ENCODE peak calls at places on chromosome 22, in eight cellular contexts. I, E, V, Y, R, C, O and X are unnamed samples.

GRCh38 chr22:50611341-50612060 is 10.9 kb downstream of the MAPK8IP2 start:
- DNase-seq in Y (no peak), R (no peak), I (no peak), E (no peak), O (no peak), V (no peak), C (no peak), X (no peak)

GRCh38 chr22:37492428-37493344 is 6.5 kb upstream of the MFNG start:
- DNase-seq in V (peak; percentile 34), O (peak; percentile 37), I (no peak), E (peak; percentile 63), R (no peak), C (peak; percentile 51), Y (no peak), X (peak; percentile 58)

GRCh38 chr22:41620646-41621098 is at the start of gene DESI1:
- DNase-seq in O (no peak), R (no peak), V (no peak), E (no peak), C (peak; percentile 32), Y (no peak), I (peak; percentile 40), X (no peak)

GRCh38 chr22:43131773-43132501 is 11.3 kb downstream of the MCAT start:
- DNase-seq in O (no peak), E (no peak), C (no peak), V (no peak), Y (no peak), R (no peak), I (no peak), X (peak; percentile 84)

GRCh38 chr22:24969588-24970301 is 17.2 kb downstream of the KIAA1671 start:
- DNase-seq in R (no peak), Y (no peak), V (no peak), I (peak; percentile 50), O (peak; percentile 39), E (peak; percentile 48), C (no peak), X (peak; percentile 83)

GRCh38 chr22:26367402-26368245 is 61.4 kb upstream of the ASPHD2 start:
- DNase-seq in V (peak; percentile 54), E (peak; percentile 63), O (peak; percentile 32), R (peak; percentile 31), C (peak; percentile 36), I (peak; percentile 23), Y (no peak), X (no peak)

GRCh38 chr22:47084226-47084625 is 321.8 kb downstream of the TBC1D22A start:
- DNase-seq in R (no peak), V (no peak), Y (no peak), O (no peak), E (no peak), C (no peak), I (no peak), X (no peak)

GRCh38 chr22:46578824-46579561 is 41.2 kb upstream of the GRAMD4 start:
- DNase-seq in I (peak; percentile 83), R (no peak), C (no peak), O (no peak), V (no peak), Y (no peak), E (no peak), X (peak; percentile 71)

GRCh38 chr22:39296981-39297489 is 22.4 kb downstream of the RPL3 start:
- DNase-seq in R (no peak), C (no peak), E (no peak), Y (no peak), V (no peak), I (no peak), O (no peak), X (peak; percentile 75)

GRCh38 chr22:42905702-42906183 is 48.7 kb upstream of the ARFGAP3 start:
- DNase-seq in R (no peak), C (no peak), Y (no peak), I (peak; percentile 33), E (no peak), O (no peak), V (no peak), X (peak; percentile 59)

GRCh38 chr22:23353004-23353403 is 172.7 kb downstream of the BCR start:
- DNase-seq in O (no peak), Y (no peak), V (no peak), C (no peak), R (no peak), E (no peak), I (no peak), X (no peak)

GRCh38 chr22:20031732-20032406 is 11.0 kb downstream of the TANGO2 start:
- DNase-seq in V (peak; percentile 48), I (peak; percentile 53), E (no peak), C (no peak), Y (no peak), O (no peak), R (no peak), X (no peak)

GRCh38 chr22:46971141-46971775 is 208.8 kb downstream of the TBC1D22A start:
- DNase-seq in O (peak; percentile 37), I (no peak), Y (no peak), C (no peak), V (no peak), R (no peak), E (peak; percentile 35), X (peak; percentile 58)

GRCh38 chr22:18999416-18999815 is 63.3 kb upstream of the PRODH start:
- DNase-seq in C (no peak), Y (no peak), I (no peak), R (no peak), O (no peak), E (no peak), V (no peak), X (no peak)

GRCh38 chr22:38124236-38124974 is 13.9 kb upstream of the BAIAP2L2 start:
- DNase-seq in I (no peak), E (no peak), R (no peak), Y (no peak), C (no peak), O (no peak), V (no peak), X (no peak)

DNA sequence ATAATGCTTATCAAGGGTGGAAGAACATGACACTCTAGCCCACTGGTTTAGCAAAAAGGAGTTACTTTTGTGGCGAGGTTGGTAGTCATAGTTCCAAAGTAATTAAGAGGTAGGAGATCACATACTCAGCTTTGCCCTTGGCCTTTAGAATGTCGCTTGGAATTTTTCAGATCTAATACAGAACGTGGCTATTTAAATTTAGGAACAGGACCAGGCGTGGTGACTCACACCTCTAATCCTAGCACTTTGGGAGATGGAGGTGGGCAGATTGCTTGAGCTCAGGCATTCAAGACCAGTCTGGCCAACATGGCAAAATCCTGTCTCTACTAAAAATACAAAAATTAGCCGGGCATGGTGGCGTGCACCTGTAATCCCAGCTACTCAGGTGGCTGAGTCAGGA is 26.1 kb upstream of the ZNRF3 start:
- DNase-seq in Y (no peak), R (no peak), O (no peak), V (no peak), C (no peak), I (no peak), E (no peak), X (no peak)
- H3K4me3 ChIP-seq in Y (no peak overlapping the region), R (no peak overlapping the region), O (no peak overlapping the region), V (no peak overlapping the region), C (no peak overlapping the region), I (no peak overlapping the region), E (no peak overlapping the region), X (no peak overlapping the region)

GRCh38 chr22:16845881-16846280 is 20.7 kb upstream of the XKR3 start:
- DNase-seq in R (no peak), V (no peak), E (no peak), I (no peak), O (no peak), C (no peak), Y (no peak), X (no peak)
- H3K4me3 ChIP-seq in R (no peak overlapping the region), V (no peak overlapping the region), E (no peak overlapping the region), I (no peak overlapping the region), O (no peak overlapping the region), C (no peak overlapping the region), Y (no peak overlapping the region), X (no peak overlapping the region)

GRCh38 chr22:30876925-30877553 is 91.5 kb downstream of the MORC2 start:
- DNase-seq in R (no peak), Y (peak; percentile 69), O (no peak), V (no peak), C (no peak), I (no peak), E (peak; percentile 52), X (peak; percentile 88)
- H3K4me3 ChIP-seq in R (no peak overlapping the region), Y (no peak overlapping the region), O (no peak overlapping the region), V (no peak overlapping the region), C (no peak overlapping the region), I (no peak overlapping the region), E (no peak overlapping the region), X (no peak overlapping the region)

GRCh38 chr22:49567894-49568750 is 259.6 kb downstream of the BRD1 start:
- DNase-seq in C (no peak), I (no peak), R (no peak), O (no peak), V (no peak), E (no peak), Y (peak; percentile 25), X (peak; percentile 18)

GRCh38 chr22:49571326-49571725 is 256.3 kb downstream of the BRD1 start:
- DNase-seq in O (no peak), C (no peak), Y (peak; percentile 22), V (no peak), E (no peak), I (no peak), R (no peak), X (no peak)

GRCh38 chr22:49569286-49570031 is 258.2 kb downstream of the BRD1 start:
- DNase-seq in C (no peak), Y (peak; percentile 28), I (no peak), O (no peak), R (no peak), E (no peak), V (no peak), X (no peak)

GRCh38 chr22:49568751-49569285 is 258.9 kb downstream of the BRD1 start:
- DNase-seq in C (no peak), E (no peak), I (no peak), R (no peak), Y (peak; percentile 23), O (no peak), V (no peak), X (peak; percentile 15)

DNA sequence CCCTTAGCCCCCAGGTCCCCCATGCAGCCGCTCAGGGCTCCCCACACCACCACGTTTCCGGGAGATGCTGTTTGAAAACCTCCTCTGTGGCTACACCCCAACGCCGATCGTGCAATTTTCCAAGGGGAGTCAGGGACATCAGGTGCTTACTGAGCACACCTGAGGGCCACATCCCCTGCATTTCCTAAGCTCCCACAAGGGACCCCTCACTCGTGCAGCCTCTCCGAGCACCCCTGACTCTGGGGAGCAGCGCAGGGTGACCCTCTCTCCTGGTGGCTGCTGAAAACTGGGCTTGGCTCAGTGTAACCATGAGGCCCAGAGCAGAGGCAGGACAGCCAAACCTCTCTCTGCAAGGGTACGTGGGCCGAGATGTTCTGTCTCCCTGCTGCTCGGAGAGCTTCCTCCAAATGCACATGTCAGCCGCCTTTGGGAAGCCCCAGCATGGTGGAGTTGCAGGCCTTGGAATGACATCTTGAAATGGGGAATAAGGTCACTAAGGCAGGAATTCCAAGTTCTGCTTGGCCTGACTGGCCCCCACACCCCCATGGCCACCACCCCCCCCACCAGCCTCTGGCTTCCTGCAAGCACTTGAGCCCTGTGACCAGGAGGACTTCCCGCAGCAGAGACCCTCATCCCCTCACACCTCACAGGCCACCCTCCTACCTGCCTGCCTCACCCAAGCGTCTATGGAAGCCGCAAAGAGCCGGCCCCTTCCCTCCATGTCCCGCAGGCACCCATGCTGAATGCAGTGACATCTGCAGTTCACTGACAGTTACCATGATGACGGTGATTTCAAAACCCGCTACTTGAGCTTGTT is 257.4 kb downstream of the BRD1 start:
- DNase-seq in I (no peak), E (no peak), R (no peak), C (no peak), Y (peak; percentile 23), V (no peak), O (no peak), X (no peak)
- H3K4me3 ChIP-seq in I (no peak overlapping the region), E (no peak overlapping the region), R (no peak overlapping the region), C (no peak overlapping the region), Y (no peak overlapping the region), V (no peak overlapping the region), O (no peak overlapping the region), X (no peak overlapping the region)

GRCh38 chr22:35894464-35894878 is 134.2 kb downstream of the RBFOX2 start:
- DNase-seq in Y (no peak), I (no peak), O (no peak), V (no peak), E (no peak), C (no peak), R (no peak), X (no peak)
- H3K4me3 ChIP-seq in Y (no peak overlapping the region), I (no peak overlapping the region), O (no peak overlapping the region), V (no peak overlapping the region), E (peak overlapping the region; percentile 29), C (no peak overlapping the region), R (no peak overlapping the region), X (peak overlapping the region; percentile 68)